ENCODE peak calls at places on chromosomes 13 and 19, in nine cellular contexts. L is heart left ventricle; F is tibial artery; W is thyroid gland; O is IMR-90; R is CD8-positive, alpha-beta memory T cell; Y is aorta; X is tibial nerve; M is fibroblast of lung. H is an unnamed sample.

GRCh38 chr13:29529755-29530154 is 65.7 kb downstream of the SLC7A1 start:
- DNase-seq in L (no peak), F (peak), W (no peak), O (no peak), R (peak), Y (no peak), X (no peak), M (no peak), H (no peak)

GRCh38 chr13:46668302-46668720 is 115.3 kb downstream of the LRCH1 start:
- DNase-seq in L (peak), F (no peak), W (peak), O (peak), R (no peak), Y (no peak), X (no peak), M (peak), H (no peak)

GRCh38 chr13:33191425-33192221 is 93.9 kb downstream of the STARD13 start:
- DNase-seq in L (no peak), F (no peak), W (no peak), O (peak), R (no peak), Y (no peak), X (no peak), M (peak), H (no peak)

GRCh38 chr13:92017737-92018136 is 619.3 kb downstream of the GPC5 start:
- DNase-seq in L (no peak), F (no peak), W (no peak), O (no peak), R (no peak), Y (no peak), X (no peak), M (no peak), H (no peak)

GRCh38 chr13:65907656-65908441 is 1322.3 kb downstream of the PCDH9 start:
- DNase-seq in L (no peak), F (no peak), W (no peak), O (peak), R (no peak), Y (no peak), X (no peak), M (peak), H (no peak)

GRCh38 chr19:17227798-17228367 is 1.9 kb downstream of the OCEL1 start:
- DNase-seq in L (peak), F (no peak), W (peak), O (no peak), R (no peak), Y (no peak), X (no peak), M (no peak), H (no peak)

GRCh38 chr19:2260341-2260751 is 4.1 kb upstream of the JSRP1 start:
- DNase-seq in L (no peak), F (no peak), W (no peak), O (no peak), R (no peak), Y (no peak), X (no peak), M (peak), H (no peak)

GRCh38 chr13:27954406-27954851 is 14.7 kb downstream of the CDX2 start:
- DNase-seq in L (no peak), F (no peak), W (peak), O (no peak), R (no peak), Y (no peak), X (no peak), M (peak), H (no peak)

GRCh38 chr13:33352023-33352422 is 66.5 kb upstream of the STARD13 start:
- DNase-seq in L (no peak), F (no peak), W (no peak), O (no peak), R (no peak), Y (no peak), X (no peak), M (no peak), H (no peak)

GRCh38 chr19:43460362-43461016 is 4.9 kb downstream of the LYPD3 start:
- DNase-seq in L (no peak), F (no peak), W (no peak), O (no peak), R (no peak), Y (no peak), X (no peak), M (no peak), H (no peak)

GRCh38 chr19:45315304-45315703 is 7.4 kb downstream of the CKM start:
- DNase-seq in L (no peak), F (no peak), W (no peak), O (no peak), R (no peak), Y (no peak), X (no peak), M (no peak), H (no peak)

GRCh38 chr19:43620061-43621001 is 902 bp upstream of the ZNF428 start:
- DNase-seq in L (no peak), F (no peak), W (no peak), O (no peak), R (peak), Y (peak), X (no peak), M (no peak), H (no peak)

GRCh38 chr13:75479102-75479501 is 2.9 kb downstream of the TBC1D4 start:
- DNase-seq in L (no peak), F (no peak), W (no peak), O (no peak), R (no peak), Y (no peak), X (no peak), M (no peak), H (no peak)

GRCh38 chr13:34345601-34345939 is 527.6 kb downstream of the RFC3 start:
- DNase-seq in L (no peak), F (no peak), W (no peak), O (no peak), R (no peak), Y (no peak), X (no peak), M (no peak), H (no peak)

GRCh38 chr13:85247780-85248179 is 551.4 kb downstream of the SLITRK6 start:
- DNase-seq in L (no peak), F (no peak), W (no peak), O (no peak), R (no peak), Y (no peak), X (no peak), M (no peak), H (no peak)

GRCh38 chr13:41812851-41813250 is 148.1 kb downstream of the VWA8 start:
- DNase-seq in L (no peak), F (no peak), W (no peak), O (no peak), R (no peak), Y (no peak), X (no peak), M (no peak), H (no peak)

GRCh38 chr13:47437411-47437810 is 540.6 kb upstream of the HTR2A start:
- DNase-seq in L (no peak), F (no peak), W (no peak), O (peak), R (no peak), Y (no peak), X (no peak), M (peak), H (no peak)

GRCh38 chr19:18500376-18500775 is 21.5 kb downstream of the ELL start:
- DNase-seq in L (peak), F (no peak), W (no peak), O (no peak), R (no peak), Y (no peak), X (no peak), M (no peak), H (no peak)

GRCh38 chr13:45167611-45168554 is 33.0 kb downstream of the KCTD4 start:
- DNase-seq in L (peak), F (no peak), W (peak), O (no peak), R (no peak), Y (no peak), X (no peak), M (peak), H (no peak)

GRCh38 chr13:33349314-33349995 is 63.9 kb upstream of the STARD13 start:
- DNase-seq in L (peak), F (peak), W (peak), O (no peak), R (no peak), Y (peak), X (no peak), M (no peak), H (no peak)

GRCh38 chr13:75402787-75403186 is 79.2 kb downstream of the TBC1D4 start:
- DNase-seq in L (peak), F (no peak), W (peak), O (no peak), R (no peak), Y (no peak), X (no peak), M (no peak), H (no peak)

GRCh38 chr13:66546534-66547379 is 683.4 kb downstream of the PCDH9 start:
- DNase-seq in L (no peak), F (no peak), W (no peak), O (peak), R (no peak), Y (no peak), X (no peak), M (peak), H (no peak)

GRCh38 chr13:83452292-83452950 is 429.9 kb downstream of the SLITRK1 start:
- DNase-seq in L (peak), F (no peak), W (no peak), O (no peak), R (no peak), Y (peak), X (no peak), M (no peak), H (no peak)

GRCh38 chr19:2014731-2015610 is 543 bp downstream of the BTBD2 start:
- DNase-seq in L (peak), F (peak), W (no peak), O (no peak), R (peak), Y (no peak), X (no peak), M (no peak), H (no peak)

GRCh38 chr19:10007366-10007765 is 2.9 kb downstream of the COL5A3 start:
- DNase-seq in L (peak), F (no peak), W (no peak), O (peak), R (no peak), Y (no peak), X (no peak), M (peak), H (no peak)

GRCh38 chr19:10006752-10007323 is 3.5 kb downstream of the COL5A3 start:
- DNase-seq in L (no peak), F (no peak), W (no peak), O (no peak), R (no peak), Y (no peak), X (no peak), M (no peak), H (no peak)

GRCh38 chr19:10004617-10005016 is 5.7 kb downstream of the COL5A3 start:
- DNase-seq in L (no peak), F (no peak), W (no peak), O (no peak), R (no peak), Y (no peak), X (no peak), M (no peak), H (no peak)

GRCh38 chr19:10006335-10006708 is 4.0 kb downstream of the COL5A3 start:
- DNase-seq in L (peak), F (peak), W (no peak), O (peak), R (no peak), Y (no peak), X (no peak), M (peak), H (no peak)

GRCh38 chr19:10005632-10006334 is 4.5 kb downstream of the COL5A3 start:
- DNase-seq in L (no peak), F (no peak), W (no peak), O (no peak), R (no peak), Y (no peak), X (no peak), M (no peak), H (no peak)
- H3K27ac ChIP-seq in L (peak), F (peak), W (peak), O (no peak), R (no peak), Y (no peak), X (peak), M (peak), H (peak)

DNA sequence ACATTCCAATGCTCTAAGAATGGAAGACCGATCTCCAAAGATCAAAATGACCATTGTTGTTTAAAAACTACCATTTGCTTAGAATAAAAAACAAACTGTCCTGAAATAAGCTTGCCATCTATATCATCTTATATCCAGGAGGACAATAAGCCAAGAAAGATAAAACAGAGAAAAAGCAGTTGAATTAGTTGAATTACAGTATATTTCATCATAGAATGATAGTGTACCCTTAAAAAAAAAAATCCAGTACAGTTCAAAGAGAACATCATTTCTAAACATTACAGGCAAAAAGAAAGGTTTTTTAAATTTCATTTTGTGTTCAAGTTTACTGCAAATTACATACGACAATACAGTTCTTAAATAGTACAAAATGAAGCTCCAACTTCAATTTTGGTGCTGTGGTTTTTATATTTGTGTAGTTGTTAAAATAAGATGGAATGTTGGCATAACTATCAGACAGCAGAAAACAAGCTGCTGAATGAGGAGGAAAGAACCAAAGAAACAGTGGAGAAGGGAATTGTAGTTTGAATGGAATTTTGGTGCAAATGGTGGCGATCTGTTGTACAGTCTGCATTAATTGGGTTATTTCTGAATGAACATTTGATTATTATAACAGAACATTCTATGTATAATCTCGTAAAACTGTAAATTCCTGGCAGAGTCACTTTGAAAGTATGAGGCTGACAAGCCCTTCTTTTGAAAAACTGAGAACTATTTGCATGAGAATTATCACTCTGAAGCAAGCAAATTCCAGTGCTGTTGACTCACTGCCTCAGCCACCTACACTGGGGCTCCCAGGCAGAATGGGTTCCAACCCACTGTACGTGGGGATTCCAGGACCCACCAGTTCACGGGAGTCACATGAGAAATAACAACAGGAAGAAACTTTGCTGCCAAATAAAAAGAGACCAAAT is 37.7 kb downstream of the LHFPL6 start:
- DNase-seq in L (peak), F (no peak), W (no peak), O (peak), R (no peak), Y (no peak), X (no peak), M (peak), H (no peak)
- H3K27ac ChIP-seq in L (peak), F (no peak), W (no peak), O (peak), R (no peak), Y (no peak), X (peak), M (peak), H (peak)

DNA sequence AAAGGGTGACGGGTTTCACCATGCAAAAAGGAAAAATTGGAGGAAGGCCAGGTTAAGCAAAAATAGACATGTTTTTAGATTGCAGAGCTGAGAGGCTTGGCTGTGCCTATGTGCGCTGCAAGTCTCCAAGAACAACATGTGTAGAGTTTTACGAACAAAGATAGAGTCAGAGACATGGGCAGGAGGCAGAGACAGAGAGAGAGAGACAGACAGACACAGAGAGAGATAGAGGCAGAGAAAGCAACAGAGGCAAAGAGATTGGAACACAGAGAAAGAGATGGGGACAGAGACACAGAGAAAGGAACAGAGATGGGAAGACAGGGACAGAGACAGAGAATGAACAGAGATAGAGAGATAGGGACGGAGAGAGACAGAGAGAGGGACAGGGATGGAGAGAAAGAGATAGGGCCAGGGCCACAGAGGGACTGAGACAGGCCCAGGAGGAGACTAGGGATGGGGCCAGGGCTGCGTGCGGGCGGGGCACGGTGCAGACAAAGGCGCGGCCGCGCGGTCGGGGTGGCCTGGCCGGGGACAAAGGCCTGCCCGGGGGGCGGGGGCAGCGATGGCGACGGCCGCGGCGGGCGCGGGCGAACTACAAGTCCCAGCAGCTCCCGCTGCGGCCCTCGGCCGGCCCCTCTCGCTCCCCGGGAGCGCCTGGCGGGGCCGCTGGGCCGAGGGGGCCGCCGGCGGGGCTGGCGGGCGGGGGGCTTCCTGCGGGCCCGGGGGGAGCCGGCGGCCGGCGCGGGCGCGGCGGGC is at the start of gene ZNF358:
- DNase-seq in L (peak), F (peak), W (peak), O (peak), R (no peak), Y (peak), X (peak), M (peak), H (peak)
- H3K27ac ChIP-seq in L (peak), F (peak), W (peak), O (peak), R (peak), Y (peak), X (peak), M (peak), H (peak)

DNA sequence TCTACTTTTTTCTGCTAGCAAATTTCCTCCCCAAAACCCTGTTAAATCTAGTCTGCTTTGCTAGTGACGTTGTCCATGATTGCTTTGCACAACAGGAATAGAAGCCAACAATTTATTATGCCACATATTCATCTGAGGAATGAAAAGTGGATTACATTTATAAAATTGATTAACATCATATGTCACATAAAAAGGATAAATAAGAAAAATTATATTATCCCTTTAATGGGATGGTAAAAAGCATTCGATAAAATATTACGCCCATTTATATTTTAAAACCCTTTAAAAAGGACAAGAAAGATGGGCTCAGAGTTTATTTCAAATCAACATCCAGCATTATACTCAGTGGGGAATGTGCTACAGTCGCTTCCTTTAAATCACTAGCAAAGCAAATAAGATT is 991.7 kb downstream of the DIAPH3 start:
- DNase-seq in L (no peak), F (no peak), W (no peak), O (no peak), R (no peak), Y (no peak), X (no peak), M (no peak), H (no peak)
- H3K27ac ChIP-seq in L (no peak), F (no peak), W (no peak), O (no peak), R (no peak), Y (no peak), X (no peak), M (no peak), H (no peak)

DNA sequence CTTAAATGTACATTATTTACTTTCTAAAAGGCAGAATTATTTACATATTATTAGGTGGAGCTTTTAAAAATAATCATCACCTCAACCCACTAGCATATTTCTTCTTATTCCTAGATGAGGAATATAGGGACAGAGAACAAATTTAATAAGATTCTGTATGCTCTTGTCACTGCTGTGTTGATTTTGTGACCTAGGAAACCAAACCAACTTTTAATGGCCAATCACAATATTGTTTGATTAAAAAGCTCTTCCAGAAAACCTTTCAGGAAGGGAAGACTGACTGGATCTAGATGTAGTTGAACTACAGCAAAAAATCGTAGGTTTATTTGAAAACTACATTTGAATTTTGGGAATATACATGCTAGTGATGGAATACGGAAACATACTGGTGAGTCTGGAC is 91.8 kb upstream of the RAP2A start:
- DNase-seq in L (no peak), F (no peak), W (no peak), O (no peak), R (no peak), Y (no peak), X (no peak), M (no peak), H (no peak)
- H3K27ac ChIP-seq in L (no peak), F (peak), W (no peak), O (no peak), R (no peak), Y (no peak), X (peak), M (no peak), H (no peak)

H was measured in caudate nucleus.